ENCODE peak calls at places on chromosome 15, in seven cellular contexts. Z is stomach; O is heart left ventricle; Q is HTR-8/SVneo; A is HEK293T; X is activated CD4-positive, alpha-beta T cell treated with anti-CD3 and anti-CD28 coated beads for 4 hours; H is stimulated activated CD4-positive, alpha-beta T cell treated with anti-CD3 and anti-CD28 coated beads, Interleukin-15, amount 100 ng/mL, for 1 hour. J is an unnamed sample.

GRCh38 chr15:35437157-35437556 is 108.8 kb downstream of the DPH6 start:
- DNase-seq in Z (no peak), O (no peak), Q (peak), A (no peak), X (no peak), H (no peak), J (no peak)

GRCh38 chr15:96756656-96757055 is 426.2 kb downstream of the NR2F2 start:
- DNase-seq in Z (no peak), O (no peak), Q (no peak), A (no peak), X (no peak), H (no peak), J (no peak)

GRCh38 chr15:90029024-90029423 is 27.9 kb downstream of the ZNF710 start:
- DNase-seq in Z (peak), O (no peak), Q (no peak), A (no peak), X (no peak), H (no peak), J (no peak)

GRCh38 chr15:24924621-24925020 is 30.2 kb upstream of the SNRPN start:
- DNase-seq in Z (no peak), O (no peak), Q (no peak), A (no peak), X (no peak), H (no peak), J (no peak)

GRCh38 chr15:85891470-85891869 is 96.7 kb upstream of the KLHL25 start:
- DNase-seq in Z (no peak), O (no peak), Q (no peak), A (no peak), X (no peak), H (no peak), J (no peak)

GRCh38 chr15:78047631-78048409 is 29.7 kb downstream of the TBC1D2B start:
- DNase-seq in Z (no peak), O (no peak), Q (no peak), A (no peak), X (no peak), H (no peak), J (no peak)

GRCh38 chr15:60026555-60026954 is 22.4 kb downstream of the FOXB1 start:
- DNase-seq in Z (no peak), O (no peak), Q (no peak), A (no peak), X (no peak), H (no peak), J (no peak)

GRCh38 chr15:85746641-85747040 is 48.1 kb downstream of the KLHL25 start:
- DNase-seq in Z (no peak), O (no peak), Q (no peak), A (no peak), X (no peak), H (no peak), J (peak)

GRCh38 chr15:87639305-87640011 is 617.1 kb downstream of the NTRK3 start:
- DNase-seq in Z (no peak), O (no peak), Q (no peak), A (no peak), X (no peak), H (no peak), J (no peak)

GRCh38 chr15:88647362-88648105 is 8.7 kb downstream of the ISG20 start:
- DNase-seq in Z (peak), O (no peak), Q (no peak), A (no peak), X (no peak), H (no peak), J (peak)

GRCh38 chr15:61112231-61112630 is 116.9 kb downstream of the RORA start:
- DNase-seq in Z (no peak), O (no peak), Q (no peak), A (no peak), X (no peak), H (no peak), J (no peak)

GRCh38 chr15:90141646-90142045 is 39.4 kb upstream of the IDH2 start:
- DNase-seq in Z (no peak), O (no peak), Q (no peak), A (no peak), X (no peak), H (no peak), J (no peak)

GRCh38 chr15:39887832-39888231 is 32.2 kb downstream of the GPR176 start:
- DNase-seq in Z (peak), O (no peak), Q (peak), A (no peak), X (no peak), H (no peak), J (no peak)

GRCh38 chr15:45544266-45545023 is 21.9 kb upstream of the SLC30A4 start:
- DNase-seq in Z (no peak), O (no peak), Q (no peak), A (no peak), X (no peak), H (no peak), J (no peak)

GRCh38 chr15:99117111-99117510 is 12.2 kb downstream of the SYNM start:
- DNase-seq in Z (no peak), O (no peak), Q (no peak), A (no peak), X (no peak), H (no peak), J (no peak)

GRCh38 chr15:65981837-65982696 is 112.8 kb downstream of the RAB11A start:
- DNase-seq in Z (peak), O (no peak), Q (no peak), A (peak), X (peak), H (peak), J (no peak)

GRCh38 chr15:40249477-40250303 is 10.8 kb downstream of the PAK6 start:
- DNase-seq in Z (no peak), O (no peak), Q (no peak), A (no peak), X (no peak), H (no peak), J (no peak)

GRCh38 chr15:57538822-57539221 is 52.9 kb upstream of the MYZAP start:
- DNase-seq in Z (no peak), O (no peak), Q (no peak), A (no peak), X (no peak), H (no peak), J (no peak)

GRCh38 chr15:59244337-59244736 is 37.7 kb downstream of the LDHAL6B start:
- DNase-seq in Z (no peak), O (no peak), Q (no peak), A (no peak), X (no peak), H (no peak), J (no peak)

GRCh38 chr15:63405159-63405558 is 23.5 kb upstream of the CA12 start:
- DNase-seq in Z (no peak), O (no peak), Q (no peak), A (no peak), X (no peak), H (no peak), J (peak)

GRCh38 chr15:61037031-61037430 is 192.1 kb downstream of the RORA start:
- DNase-seq in Z (no peak), O (no peak), Q (no peak), A (no peak), X (no peak), H (no peak), J (no peak)

GRCh38 chr15:32029409-32029861 is 880 bp upstream of the CHRNA7 start:
- DNase-seq in Z (peak), O (no peak), Q (no peak), A (peak), X (no peak), H (no peak), J (no peak)

GRCh38 chr15:48029656-48030055 is 91.1 kb upstream of the SLC24A5 start:
- DNase-seq in Z (no peak), O (no peak), Q (no peak), A (no peak), X (no peak), H (no peak), J (no peak)

GRCh38 chr15:77632760-77633133 is at the start of gene LINGO1:
- DNase-seq in Z (no peak), O (no peak), Q (no peak), A (peak), X (no peak), H (no peak), J (no peak)

GRCh38 chr15:89071471-89071870 is 16.8 kb upstream of the ABHD2 start:
- DNase-seq in Z (no peak), O (no peak), Q (no peak), A (no peak), X (no peak), H (no peak), J (no peak)

GRCh38 chr15:58185439-58185838 is 47.3 kb downstream of the AQP9 start:
- DNase-seq in Z (no peak), O (no peak), Q (no peak), A (no peak), X (no peak), H (no peak), J (no peak)

GRCh38 chr15:70995383-70995965 is 102.8 kb downstream of the LRRC49 start:
- DNase-seq in Z (no peak), O (no peak), Q (no peak), A (no peak), X (no peak), H (no peak), J (no peak)

GRCh38 chr15:50123861-50124556 is 5.0 kb upstream of the ATP8B4 start:
- DNase-seq in Z (no peak), O (no peak), Q (no peak), A (no peak), X (no peak), H (no peak), J (no peak)

GRCh38 chr15:90212221-90213079 is 11.3 kb downstream of the SEMA4B start:
- DNase-seq in Z (peak), O (no peak), Q (no peak), A (no peak), X (no peak), H (no peak), J (no peak)

GRCh38 chr15:67833504-67834248 is 6.2 kb downstream of the RNU6-1 start:
- DNase-seq in Z (peak), O (no peak), Q (no peak), A (no peak), X (no peak), H (no peak), J (peak)

GRCh38 chr15:88246081-88246480 is 10.5 kb downstream of the NTRK3 start:
- DNase-seq in Z (no peak), O (no peak), Q (no peak), A (no peak), X (no peak), H (no peak), J (no peak)

GRCh38 chr15:57654136-57654845 is 52.2 kb upstream of the POLR2M start:
- DNase-seq in Z (no peak), O (no peak), Q (no peak), A (no peak), X (no peak), H (no peak), J (no peak)

GRCh38 chr15:66963084-66963483 is 102.3 kb upstream of the SMAD3 start:
- DNase-seq in Z (no peak), O (no peak), Q (no peak), A (no peak), X (no peak), H (no peak), J (no peak)

GRCh38 chr15:55937040-55937439 is 56.4 kb downstream of the NEDD4 start:
- DNase-seq in Z (no peak), O (no peak), Q (peak), A (no peak), X (no peak), H (no peak), J (no peak)

GRCh38 chr15:98754283-98755022 is 106.1 kb downstream of the IGF1R start:
- DNase-seq in Z (no peak), O (no peak), Q (no peak), A (no peak), X (no peak), H (no peak), J (no peak)

GRCh38 chr15:78422571-78423340 is 15.3 kb upstream of the IREB2 start:
- DNase-seq in Z (peak), O (peak), Q (peak), A (peak), X (peak), H (peak), J (peak)

GRCh38 chr15:69576035-69576526 is 123.5 kb downstream of the RPLP1 start:
- DNase-seq in Z (peak), O (peak), Q (peak), A (no peak), X (peak), H (peak), J (no peak)

J was measured in right atrium auricular region.